ENCODE peak calls at places on chromosomes 6 and 20, in seven cellular contexts. O, T, L, M, F, W and B are unnamed samples. For H3K4me1, the result is how much of the 10 kb centered on the place peaks cover.

GRCh38 chr6:84687487-84687886 is 76.9 kb downstream of the TBX18 start:
- DNase-seq in O (no peak), T (no peak), L (no peak), M (no peak), F (no peak), W (no peak), B (no peak)

GRCh38 chr6:56346958-56347357 is 99.6 kb upstream of the COL21A1 start:
- DNase-seq in O (no peak), T (no peak), L (no peak), M (no peak), F (no peak), W (no peak), B (no peak)

GRCh38 chr20:1281279-1282057 is 15.4 kb downstream of the SNPH start:
- DNase-seq in O (no peak), T (no peak), L (no peak), M (peak), F (no peak), W (no peak), B (peak)

GRCh38 chr6:87806098-87806497 is 104.1 kb upstream of the AKIRIN2 start:
- DNase-seq in O (no peak), T (no peak), L (no peak), M (no peak), F (no peak), W (no peak), B (no peak)

GRCh38 chr6:126040826-126041225 is 54.5 kb downstream of the TRMT11 start:
- DNase-seq in O (peak), T (no peak), L (peak), M (peak), F (no peak), W (no peak), B (peak)

GRCh38 chr6:56004421-56004820 is 129.0 kb upstream of the BMP5 start:
- DNase-seq in O (no peak), T (no peak), L (peak), M (no peak), F (no peak), W (no peak), B (no peak)

GRCh38 chr6:169959129-169960002 is 207.9 kb downstream of the ERMARD start:
- DNase-seq in O (no peak), T (peak), L (no peak), M (peak), F (no peak), W (no peak), B (no peak)

GRCh38 chr6:8006208-8006607 is 58.0 kb downstream of the BLOC1S5 start:
- DNase-seq in O (no peak), T (no peak), L (peak), M (no peak), F (no peak), W (no peak), B (no peak)

GRCh38 chr6:35972471-35972985 is 51.6 kb upstream of the SRPK1 start:
- DNase-seq in O (no peak), T (no peak), L (no peak), M (no peak), F (no peak), W (no peak), B (no peak)

GRCh38 chr6:146905313-146905712 is 298.9 kb upstream of the STXBP5 start:
- DNase-seq in O (peak), T (peak), L (peak), M (peak), F (no peak), W (no peak), B (peak)

GRCh38 chr6:111580826-111581505 is 24.7 kb downstream of the TRAF3IP2 start:
- DNase-seq in O (no peak), T (no peak), L (peak), M (no peak), F (no peak), W (no peak), B (no peak)

GRCh38 chr20:9442858-9443257 is 71.5 kb upstream of the LAMP5 start:
- DNase-seq in O (no peak), T (no peak), L (peak), M (peak), F (no peak), W (no peak), B (no peak)

GRCh38 chr6:54784021-54784420 is 62.5 kb upstream of the FAM83B start:
- DNase-seq in O (no peak), T (no peak), L (peak), M (no peak), F (no peak), W (no peak), B (no peak)

GRCh38 chr6:137271245-137272183 is 52.3 kb upstream of the IFNGR1 start:
- DNase-seq in O (no peak), T (no peak), L (peak), M (no peak), F (no peak), W (no peak), B (no peak)

GRCh38 chr20:44651507-44652373 is at the start of gene ADA:
- DNase-seq in O (peak), T (peak), L (peak), M (peak), F (peak), W (peak), B (peak)

GRCh38 chr20:5714261-5715041 is 35.8 kb upstream of the SHLD1 start:
- DNase-seq in O (peak), T (no peak), L (peak), M (no peak), F (no peak), W (no peak), B (no peak)

DNA sequence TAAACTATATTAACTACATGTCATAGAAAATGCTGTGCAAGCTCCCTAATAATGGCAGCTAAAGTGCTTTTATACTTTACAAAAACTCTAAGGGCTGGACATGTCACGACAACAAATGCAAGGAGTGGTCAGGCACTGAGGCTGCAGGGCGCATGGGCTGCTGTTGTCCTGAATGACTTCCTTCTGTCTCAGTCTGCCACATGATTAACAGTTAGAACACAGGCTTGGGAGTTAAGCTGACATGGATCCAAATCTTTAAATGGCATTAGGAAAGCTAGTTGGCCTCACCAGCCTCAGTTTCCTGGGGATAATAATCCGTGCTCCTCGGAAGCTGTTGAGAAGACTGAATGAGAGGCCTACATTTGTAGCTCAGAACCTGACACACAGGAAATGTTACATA is 57.4 kb downstream of the PREP start:
- DNase-seq in O (no peak), T (no peak), L (no peak), M (no peak), F (no peak), W (no peak), B (no peak)
- H3K27ac ChIP-seq in O (no peak), T (no peak), L (peak), M (no peak), F (peak), W (no peak), B (no peak)

DNA sequence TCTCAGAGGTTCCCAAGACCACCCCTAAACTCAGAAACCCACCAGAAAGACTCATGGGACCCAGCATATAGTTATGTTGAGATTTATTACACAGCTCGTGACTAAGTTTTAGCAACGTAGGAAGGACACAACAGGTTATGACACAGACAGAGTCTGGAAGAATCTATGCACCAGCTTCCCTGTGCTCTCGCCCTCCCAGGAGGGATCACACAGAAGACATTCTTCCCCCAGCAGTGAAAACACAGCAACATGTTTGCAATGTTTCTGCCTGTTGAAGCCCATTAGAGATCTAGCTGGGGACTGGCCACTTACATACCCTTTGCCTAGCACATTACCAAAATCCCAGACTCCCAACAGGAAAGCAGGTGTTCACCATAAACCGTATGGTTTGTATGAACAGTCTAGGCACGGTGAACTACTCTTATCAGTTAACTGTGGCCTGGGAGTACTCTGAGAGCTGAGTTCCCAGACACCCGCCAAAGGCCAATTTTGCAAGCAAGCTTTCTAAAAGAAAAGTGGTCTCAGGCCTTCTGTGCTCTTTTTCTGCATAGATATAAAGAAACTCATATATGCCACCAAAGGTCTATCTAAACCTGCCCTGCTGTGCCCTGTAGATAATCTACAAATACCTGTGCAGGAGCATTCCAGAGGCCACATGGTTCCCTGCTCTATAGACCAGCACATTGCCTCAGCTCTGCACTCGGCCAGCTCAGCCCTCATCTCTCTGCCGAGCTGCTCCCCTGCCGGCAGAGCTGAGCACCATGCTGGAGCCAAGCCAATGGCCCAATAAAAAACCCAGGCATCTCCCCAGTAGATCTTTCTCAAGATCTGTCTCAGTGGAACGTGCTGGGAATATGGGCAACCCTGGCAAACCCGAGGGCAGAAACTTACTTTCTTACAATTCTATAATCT is 69.6 kb upstream of the SMIM28 start:
- DNase-seq in O (no peak), T (peak), L (no peak), M (peak), F (peak), W (peak), B (peak)
- TF ChIP-seq CTCF in O (no peak), T (peak), L (no peak), M (peak), F (peak), W (peak), B (no peak)

GRCh38 chr6:37585937-37586336 is 86.2 kb upstream of the CCDC167 start:
- DNase-seq in O (no peak), T (no peak), L (no peak), M (no peak), F (no peak), W (no peak), B (no peak)

GRCh38 chr6:37582309-37582708 is 82.6 kb upstream of the CCDC167 start:
- DNase-seq in O (peak), T (no peak), L (no peak), M (no peak), F (no peak), W (no peak), B (peak)

GRCh38 chr6:37585523-37585905 is 85.8 kb upstream of the CCDC167 start:
- DNase-seq in O (no peak), T (no peak), L (peak), M (no peak), F (no peak), W (no peak), B (no peak)

GRCh38 chr6:37583261-37583660 is 83.6 kb upstream of the CCDC167 start:
- DNase-seq in O (no peak), T (no peak), L (no peak), M (no peak), F (no peak), W (no peak), B (no peak)

DNA sequence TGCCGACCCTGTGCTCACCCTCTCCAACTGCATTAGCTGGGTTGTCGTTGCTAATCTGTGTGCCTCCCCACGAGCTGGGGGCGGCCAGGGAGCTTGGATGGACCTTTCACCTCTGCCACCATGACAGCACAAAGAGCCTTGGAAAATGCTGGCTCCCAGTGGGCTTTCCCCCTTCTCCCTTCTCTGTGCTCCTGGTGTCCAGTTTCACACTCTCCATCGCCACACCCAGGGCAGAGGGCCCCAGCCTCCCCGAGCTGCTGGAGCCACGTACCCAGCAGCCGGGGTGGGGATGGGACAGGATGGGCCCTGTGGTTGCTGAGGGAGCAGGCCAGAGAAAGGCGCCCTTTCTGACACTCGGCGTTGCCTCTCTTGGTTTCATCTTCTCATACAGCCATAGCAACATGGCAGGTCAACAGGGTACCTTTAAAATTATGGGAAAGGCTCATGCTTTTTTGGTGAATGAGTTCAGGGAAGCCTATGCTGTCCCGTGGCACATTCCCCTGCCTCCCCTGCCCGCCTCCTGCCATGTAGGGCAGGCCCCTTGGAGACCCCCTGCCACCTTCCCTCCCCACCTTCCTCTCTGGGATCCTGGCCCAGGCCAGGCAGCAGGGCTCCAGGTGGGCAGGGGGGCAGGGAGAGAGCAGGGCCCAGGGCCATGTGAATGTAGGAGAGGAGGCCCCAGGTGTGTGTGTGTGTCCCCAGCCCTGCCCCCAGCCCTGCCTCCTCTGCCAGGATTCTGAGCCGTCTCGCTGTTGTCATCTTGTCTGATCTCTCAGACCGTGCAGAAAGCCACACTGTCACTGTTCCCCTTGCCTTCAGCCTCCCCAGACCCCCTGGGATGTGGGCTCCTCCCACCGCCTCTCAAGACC is 85.2 kb upstream of the CCDC167 start:
- DNase-seq in O (no peak), T (no peak), L (no peak), M (no peak), F (no peak), W (no peak), B (no peak)
- H3K4me1 ChIP-seq in O (under half), T (under half), L (under half), M (under half), F (under half), W (under half), B (under half)

GRCh38 chr6:74734901-74735300 is 471.0 kb downstream of the COL12A1 start:
- DNase-seq in O (no peak), T (no peak), L (no peak), M (no peak), F (no peak), W (no peak), B (no peak)

GRCh38 chr6:74731204-74731603 is 474.6 kb downstream of the COL12A1 start:
- DNase-seq in O (no peak), T (no peak), L (peak), M (no peak), F (no peak), W (no peak), B (no peak)

GRCh38 chr6:74733830-74734591 is 471.8 kb downstream of the COL12A1 start:
- DNase-seq in O (no peak), T (no peak), L (no peak), M (no peak), F (no peak), W (no peak), B (no peak)

GRCh38 chr6:74735304-74735703 is 470.5 kb downstream of the COL12A1 start:
- DNase-seq in O (no peak), T (peak), L (peak), M (no peak), F (no peak), W (peak), B (no peak)

DNA sequence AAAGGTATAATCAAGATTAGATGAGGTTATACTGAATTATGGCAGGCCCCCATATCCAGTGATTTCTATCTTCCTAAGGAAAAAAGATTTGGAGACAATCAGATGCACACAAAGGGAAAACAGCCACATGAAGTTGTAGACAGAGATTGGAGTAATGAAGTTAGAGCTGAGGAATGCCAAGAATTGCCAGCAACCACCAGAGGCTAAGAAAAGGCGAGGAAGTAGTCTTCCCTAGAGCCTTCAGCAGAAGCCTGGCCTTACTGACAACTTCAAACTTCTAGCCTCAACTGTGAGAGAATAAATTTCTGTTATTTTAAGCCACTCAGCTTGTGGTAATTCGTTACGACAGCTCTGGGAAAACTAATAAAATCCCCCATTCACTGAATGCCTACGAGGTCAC is 473.9 kb downstream of the COL12A1 start:
- DNase-seq in O (no peak), T (no peak), L (peak), M (no peak), F (no peak), W (no peak), B (no peak)
- H3K27ac ChIP-seq in O (no peak), T (no peak), L (no peak), M (no peak), F (no peak), W (no peak), B (no peak)

GRCh38 chr20:61874421-61875068 is 191.1 kb downstream of the TAF4 start:
- DNase-seq in O (peak), T (no peak), L (peak), M (no peak), F (peak), W (no peak), B (peak)
- TF ChIP-seq CTCF in O (peak), T (no peak), L (peak), M (no peak), F (peak), W (no peak), B (no peak)

GRCh38 chr20:57468523-57469417 is 56.2 kb downstream of the CTCFL start:
- DNase-seq in O (no peak), T (no peak), L (no peak), M (no peak), F (no peak), W (no peak), B (no peak)
- H3K4me1 ChIP-seq in O (under half), T (under half), L (under half), M (under half), F (under half), W (under half), B (under half)

GRCh38 chr6:73421534-73421933 is 26.9 kb downstream of the DDX43 start:
- DNase-seq in O (no peak), T (no peak), L (no peak), M (no peak), F (no peak), W (no peak), B (no peak)
- H3K27ac ChIP-seq in O (no peak), T (no peak), L (no peak), M (no peak), F (no peak), W (no peak), B (no peak)

GRCh38 chr20:11542645-11543044 is 375.0 kb upstream of the BTBD3 start:
- DNase-seq in O (no peak), T (no peak), L (no peak), M (no peak), F (no peak), W (no peak), B (no peak)

GRCh38 chr20:11540558-11540957 is 377.1 kb upstream of the BTBD3 start:
- DNase-seq in O (no peak), T (no peak), L (no peak), M (no peak), F (no peak), W (no peak), B (no peak)

GRCh38 chr20:11549172-11550117 is 368.2 kb upstream of the BTBD3 start:
- DNase-seq in O (no peak), T (no peak), L (no peak), M (no peak), F (no peak), W (no peak), B (no peak)

GRCh38 chr20:11544029-11544678 is 373.5 kb upstream of the BTBD3 start:
- DNase-seq in O (peak), T (no peak), L (peak), M (no peak), F (no peak), W (peak), B (no peak)
- TF ChIP-seq CTCF in O (peak), T (peak), L (peak), M (peak), F (peak), W (peak), B (no peak)

GRCh38 chr6:75478929-75479328 is 14.7 kb downstream of the FILIP1 start:
- DNase-seq in O (no peak), T (no peak), L (no peak), M (no peak), F (no peak), W (no peak), B (no peak)
- H3K4me1 ChIP-seq in O (under half), T (under half), L (under half), M (under half), F (half or more), W (under half), B (under half)

DNA sequence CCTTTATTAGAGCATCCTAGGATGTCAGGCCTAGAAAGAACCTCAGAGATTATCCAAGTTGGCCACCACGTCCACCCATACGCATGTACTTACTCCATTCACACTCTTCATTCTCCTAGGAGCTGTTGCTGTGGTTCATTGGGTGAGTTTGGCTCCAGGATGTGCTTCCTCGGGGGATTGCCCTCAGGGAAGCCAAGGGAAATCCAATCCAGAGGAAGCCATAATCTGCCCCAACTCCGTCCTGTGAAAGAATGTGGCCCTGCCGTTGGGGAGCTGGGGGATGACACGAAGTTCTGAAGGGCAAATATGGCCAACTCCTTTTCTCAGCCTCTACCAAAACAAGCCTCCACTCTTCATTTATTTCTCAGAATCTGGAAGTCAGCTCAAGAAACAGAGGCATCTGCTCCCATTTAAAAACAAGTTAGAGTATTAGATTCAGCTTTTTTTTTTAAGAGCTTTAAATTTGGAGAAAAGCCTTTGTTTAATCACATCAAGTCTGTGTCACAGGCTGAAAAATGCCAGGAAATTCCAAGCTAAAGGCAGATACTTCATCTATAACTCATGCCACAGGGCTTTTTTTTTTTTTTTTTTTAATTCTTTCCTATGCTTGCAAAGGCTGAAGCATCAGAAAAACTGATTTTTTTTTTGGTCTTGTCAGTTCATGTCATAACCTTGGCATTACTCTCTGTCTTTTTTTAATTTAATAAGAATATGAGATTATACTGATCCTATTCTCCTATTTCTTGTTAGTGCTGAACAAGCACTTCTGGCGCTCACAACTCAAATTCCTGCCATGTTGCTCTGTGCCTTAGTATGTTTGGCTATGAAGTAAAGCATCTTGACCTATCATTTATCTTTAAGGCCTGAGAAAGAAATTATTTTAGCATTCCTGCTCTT is 480.9 kb upstream of the MARCKS start:
- DNase-seq in O (no peak), T (no peak), L (peak), M (no peak), F (no peak), W (no peak), B (no peak)
- H3K27ac ChIP-seq in O (no peak), T (no peak), L (peak), M (no peak), F (no peak), W (no peak), B (no peak)